ENCODE peak calls at places on chromosome 15, in five cellular contexts. One of them, this sample, is unnamed.

GRCh38 chr15:88419830-88420229 is 47.4 kb downstream of the MRPL46 start:
- DNase-seq in A549: peak
- DNase-seq in upper lobe of right lung: no peak
- DNase-seq in tibial artery: no peak
- DNase-seq in CD8-positive, alpha-beta T cell: no peak
- DNase-seq in this sample: no peak

GRCh38 chr15:92672102-92672501 is 16.5 kb upstream of the FAM174B start:
- DNase-seq in A549: no peak
- DNase-seq in upper lobe of right lung: no peak
- DNase-seq in tibial artery: no peak
- DNase-seq in CD8-positive, alpha-beta T cell: no peak
- DNase-seq in this sample: no peak

GRCh38 chr15:72445426-72445825 is 28.7 kb upstream of the ARIH1 start:
- DNase-seq in A549: no peak
- DNase-seq in upper lobe of right lung: no peak
- DNase-seq in tibial artery: no peak
- DNase-seq in CD8-positive, alpha-beta T cell: no peak
- DNase-seq in this sample: no peak

GRCh38 chr15:70281811-70282307 is 184.1 kb upstream of the TLE3 start:
- DNase-seq in A549: no peak
- DNase-seq in upper lobe of right lung: peak
- DNase-seq in tibial artery: peak
- DNase-seq in CD8-positive, alpha-beta T cell: no peak
- DNase-seq in this sample: no peak

GRCh38 chr15:72339777-72340177 is 19.8 kb upstream of the CELF6 start:
- DNase-seq in A549: peak
- DNase-seq in upper lobe of right lung: no peak
- DNase-seq in tibial artery: no peak
- DNase-seq in CD8-positive, alpha-beta T cell: no peak
- DNase-seq in this sample: no peak

GRCh38 chr15:61682891-61683500 is 377.3 kb downstream of the VPS13C start:
- DNase-seq in A549: no peak
- DNase-seq in upper lobe of right lung: no peak
- DNase-seq in tibial artery: no peak
- DNase-seq in CD8-positive, alpha-beta T cell: no peak
- DNase-seq in this sample: no peak

GRCh38 chr15:41695750-41696436 is 35.7 kb downstream of the MGA start:
- DNase-seq in A549: peak
- DNase-seq in upper lobe of right lung: no peak
- DNase-seq in tibial artery: no peak
- DNase-seq in CD8-positive, alpha-beta T cell: peak
- DNase-seq in this sample: no peak

GRCh38 chr15:88890495-88890894 is 4.8 kb downstream of the HAPLN3 start:
- DNase-seq in A549: no peak
- DNase-seq in upper lobe of right lung: no peak
- DNase-seq in tibial artery: no peak
- DNase-seq in CD8-positive, alpha-beta T cell: no peak
- DNase-seq in this sample: no peak

GRCh38 chr15:31435256-31435781 is 108.7 kb downstream of the KLF13 start:
- DNase-seq in A549: peak
- DNase-seq in upper lobe of right lung: peak
- DNase-seq in tibial artery: peak
- DNase-seq in CD8-positive, alpha-beta T cell: peak
- DNase-seq in this sample: peak

GRCh38 chr15:35443376-35443775 is 102.6 kb downstream of the DPH6 start:
- DNase-seq in A549: no peak
- DNase-seq in upper lobe of right lung: no peak
- DNase-seq in tibial artery: no peak
- DNase-seq in CD8-positive, alpha-beta T cell: no peak
- DNase-seq in this sample: no peak

GRCh38 chr15:48940508-48940907 is 23.2 kb downstream of the SHC4 start:
- DNase-seq in A549: peak
- DNase-seq in upper lobe of right lung: no peak
- DNase-seq in tibial artery: no peak
- DNase-seq in CD8-positive, alpha-beta T cell: no peak
- DNase-seq in this sample: no peak

GRCh38 chr15:73052679-73053397 is 575 bp downstream of the NEO1 start:
- DNase-seq in A549: peak
- DNase-seq in upper lobe of right lung: peak
- DNase-seq in tibial artery: peak
- DNase-seq in CD8-positive, alpha-beta T cell: no peak
- DNase-seq in this sample: peak

GRCh38 chr15:87293016-87293415 is 963.5 kb downstream of the NTRK3 start:
- DNase-seq in A549: no peak
- DNase-seq in upper lobe of right lung: no peak
- DNase-seq in tibial artery: no peak
- DNase-seq in CD8-positive, alpha-beta T cell: no peak
- DNase-seq in this sample: no peak

GRCh38 chr15:71691700-71692417 is 118.5 kb upstream of the NR2E3 start:
- DNase-seq in A549: no peak
- DNase-seq in upper lobe of right lung: no peak
- DNase-seq in tibial artery: no peak
- DNase-seq in CD8-positive, alpha-beta T cell: no peak
- DNase-seq in this sample: no peak

GRCh38 chr15:80920271-80920699 is 69.3 kb downstream of the MESD start:
- DNase-seq in A549: no peak
- DNase-seq in upper lobe of right lung: no peak
- DNase-seq in tibial artery: no peak
- DNase-seq in CD8-positive, alpha-beta T cell: no peak
- DNase-seq in this sample: no peak

GRCh38 chr15:42384597-42384996 is 25.3 kb downstream of the CAPN3 start:
- DNase-seq in A549: no peak
- DNase-seq in upper lobe of right lung: no peak
- DNase-seq in tibial artery: no peak
- DNase-seq in CD8-positive, alpha-beta T cell: no peak
- DNase-seq in this sample: no peak

GRCh38 chr15:20280933-20281463 is 260.6 kb downstream of the GOLGA6L6 start:
- DNase-seq in A549: no peak
- DNase-seq in upper lobe of right lung: no peak
- DNase-seq in tibial artery: no peak
- DNase-seq in CD8-positive, alpha-beta T cell: no peak
- DNase-seq in this sample: peak

GRCh38 chr15:38690737-38691332 is 126.2 kb upstream of the RASGRP1 start:
- DNase-seq in A549: peak
- DNase-seq in upper lobe of right lung: no peak
- DNase-seq in tibial artery: peak
- DNase-seq in CD8-positive, alpha-beta T cell: peak
- DNase-seq in this sample: peak

DNA sequence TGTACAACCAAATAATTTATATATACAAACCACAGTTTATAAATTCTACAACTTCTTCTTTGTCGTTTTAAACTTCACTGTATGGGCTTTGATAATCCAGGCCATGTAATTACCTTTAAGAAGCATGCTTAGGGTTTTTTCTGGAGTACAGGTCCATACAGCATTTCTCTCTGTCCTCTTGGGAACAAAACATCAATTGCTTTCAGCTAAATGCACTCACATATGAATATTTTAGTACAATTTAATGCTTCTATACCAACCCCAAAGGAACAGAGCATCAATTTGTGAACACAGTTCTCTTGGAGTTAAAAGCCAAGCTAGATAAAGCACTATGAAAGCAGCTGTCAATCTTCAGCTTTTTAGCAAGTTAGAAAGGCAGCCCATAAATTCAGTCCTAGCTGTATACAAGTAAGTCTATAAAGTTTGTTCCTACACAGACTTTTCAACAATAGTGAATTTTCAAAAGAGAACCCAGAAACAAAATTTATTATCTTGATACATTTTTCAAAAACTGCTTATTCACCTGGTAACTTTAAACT is 66.1 kb downstream of the ETFA start:
- DNase-seq in A549: no peak
- DNase-seq in upper lobe of right lung: no peak
- DNase-seq in tibial artery: no peak
- DNase-seq in CD8-positive, alpha-beta T cell: no peak
- DNase-seq in this sample: no peak
- H3K27ac ChIP-seq in A549: no peak
- H3K27ac ChIP-seq in upper lobe of right lung: no peak
- H3K27ac ChIP-seq in tibial artery: no peak
- H3K27ac ChIP-seq in CD8-positive, alpha-beta T cell: no peak
- H3K27ac ChIP-seq in this sample: no peak

GRCh38 chr15:74725845-74726773 is 781 bp upstream of the CYP1A1 start:
- DNase-seq in A549: peak
- DNase-seq in upper lobe of right lung: peak
- DNase-seq in tibial artery: no peak
- DNase-seq in CD8-positive, alpha-beta T cell: no peak
- DNase-seq in this sample: peak

GRCh38 chr15:74727727-74728126 is 2.4 kb upstream of the CYP1A1 start:
- DNase-seq in A549: no peak
- DNase-seq in upper lobe of right lung: no peak
- DNase-seq in tibial artery: no peak
- DNase-seq in CD8-positive, alpha-beta T cell: no peak
- DNase-seq in this sample: no peak

GRCh38 chr15:74725241-74725774 is at the start of gene CYP1A1:
- DNase-seq in A549: no peak
- DNase-seq in upper lobe of right lung: peak
- DNase-seq in tibial artery: no peak
- DNase-seq in CD8-positive, alpha-beta T cell: no peak
- DNase-seq in this sample: peak

GRCh38 chr15:74724570-74725240 is 623 bp downstream of the CYP1A1 start:
- DNase-seq in A549: no peak
- DNase-seq in upper lobe of right lung: no peak
- DNase-seq in tibial artery: no peak
- DNase-seq in CD8-positive, alpha-beta T cell: no peak
- DNase-seq in this sample: no peak

GRCh38 chr15:74726774-74727164 is 1.4 kb upstream of the CYP1A1 start:
- DNase-seq in A549: no peak
- DNase-seq in upper lobe of right lung: no peak
- DNase-seq in tibial artery: no peak
- DNase-seq in CD8-positive, alpha-beta T cell: no peak
- DNase-seq in this sample: no peak
- H3K4me3 ChIP-seq in A549: peak
- H3K4me3 ChIP-seq in upper lobe of right lung: peak
- H3K4me3 ChIP-seq in tibial artery: peak
- H3K4me3 ChIP-seq in CD8-positive, alpha-beta T cell: peak
- H3K4me3 ChIP-seq in this sample: peak

DNA sequence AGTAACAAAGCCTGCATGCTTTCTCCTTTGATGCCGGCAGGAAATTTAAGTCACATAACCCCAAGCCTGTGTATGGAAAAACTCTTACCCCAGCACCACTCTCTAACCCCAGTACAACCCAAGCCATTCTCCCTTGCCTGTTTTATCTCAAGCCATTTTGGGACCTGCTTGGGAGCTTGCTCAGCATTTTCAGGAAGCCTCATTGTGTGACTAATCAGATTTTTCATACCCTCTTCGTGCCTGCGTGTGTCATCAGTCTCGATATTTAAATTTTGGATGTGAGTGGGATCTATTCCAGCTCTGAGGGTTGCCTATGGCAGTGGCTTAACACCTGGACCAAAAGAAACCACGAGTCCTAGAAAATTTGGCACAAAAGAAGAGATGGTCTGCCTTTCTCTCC is 426.2 kb downstream of the SQOR start:
- DNase-seq in A549: no peak
- DNase-seq in upper lobe of right lung: no peak
- DNase-seq in tibial artery: no peak
- DNase-seq in CD8-positive, alpha-beta T cell: no peak
- DNase-seq in this sample: no peak
- TF ChIP-seq CTCF in A549: no peak
- TF ChIP-seq CTCF in upper lobe of right lung: no peak
- TF ChIP-seq CTCF in tibial artery: no peak
- TF ChIP-seq CTCF in CD8-positive, alpha-beta T cell: no peak
- TF ChIP-seq CTCF in this sample: no peak

GRCh38 chr15:74869372-74869725 is 3.8 kb downstream of the SCAMP2 start:
- DNase-seq in A549: no peak
- DNase-seq in upper lobe of right lung: no peak
- DNase-seq in tibial artery: no peak
- DNase-seq in CD8-positive, alpha-beta T cell: no peak
- DNase-seq in this sample: no peak

GRCh38 chr15:74872702-74873035 is 496 bp downstream of the SCAMP2 start:
- DNase-seq in A549: no peak
- DNase-seq in upper lobe of right lung: no peak
- DNase-seq in tibial artery: no peak
- DNase-seq in CD8-positive, alpha-beta T cell: no peak
- DNase-seq in this sample: no peak

GRCh38 chr15:74867562-74868458 is 5.4 kb downstream of the SCAMP2 start:
- DNase-seq in A549: no peak
- DNase-seq in upper lobe of right lung: no peak
- DNase-seq in tibial artery: no peak
- DNase-seq in CD8-positive, alpha-beta T cell: no peak
- DNase-seq in this sample: no peak

GRCh38 chr15:74870496-74871213 is 2.5 kb downstream of the SCAMP2 start:
- DNase-seq in A549: no peak
- DNase-seq in upper lobe of right lung: no peak
- DNase-seq in tibial artery: no peak
- DNase-seq in CD8-positive, alpha-beta T cell: no peak
- DNase-seq in this sample: no peak

DNA sequence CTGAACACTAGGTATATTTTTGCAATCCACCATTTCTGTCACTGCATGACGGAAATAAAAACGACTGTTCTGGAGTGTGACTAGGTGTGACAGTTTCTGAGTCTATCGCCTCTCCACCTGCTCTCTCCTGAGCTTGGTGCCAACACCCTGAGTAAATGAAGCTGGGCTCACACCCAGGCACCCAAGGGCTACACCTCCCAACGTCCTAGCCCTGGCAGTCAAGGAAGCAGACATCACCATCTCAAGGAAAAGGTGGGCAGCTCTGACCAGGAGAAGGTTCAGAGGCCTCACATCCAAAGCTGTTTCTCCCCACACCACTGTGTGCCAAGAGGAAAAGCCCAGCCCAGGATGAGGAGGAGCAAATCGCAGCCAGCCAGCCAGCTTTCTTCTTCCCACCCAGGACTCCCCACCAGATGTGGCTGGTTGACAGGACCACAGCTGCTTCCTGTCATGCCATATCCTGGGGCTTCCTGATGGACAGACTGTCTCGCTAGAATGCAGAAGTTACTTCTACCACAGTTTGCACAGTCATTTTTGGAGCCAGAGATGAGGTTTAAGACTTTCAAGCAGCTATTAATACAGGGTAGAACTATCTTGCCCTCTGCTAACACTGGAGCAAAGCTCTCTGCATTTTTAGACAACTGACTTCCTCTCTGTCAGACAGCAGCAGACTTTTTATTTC is 3.3 kb downstream of the SCAMP2 start:
- DNase-seq in A549: no peak
- DNase-seq in upper lobe of right lung: peak
- DNase-seq in tibial artery: peak
- DNase-seq in CD8-positive, alpha-beta T cell: no peak
- DNase-seq in this sample: peak
- H3K27ac ChIP-seq in A549: no peak
- H3K27ac ChIP-seq in upper lobe of right lung: peak
- H3K27ac ChIP-seq in tibial artery: peak
- H3K27ac ChIP-seq in CD8-positive, alpha-beta T cell: peak
- H3K27ac ChIP-seq in this sample: peak

DNA sequence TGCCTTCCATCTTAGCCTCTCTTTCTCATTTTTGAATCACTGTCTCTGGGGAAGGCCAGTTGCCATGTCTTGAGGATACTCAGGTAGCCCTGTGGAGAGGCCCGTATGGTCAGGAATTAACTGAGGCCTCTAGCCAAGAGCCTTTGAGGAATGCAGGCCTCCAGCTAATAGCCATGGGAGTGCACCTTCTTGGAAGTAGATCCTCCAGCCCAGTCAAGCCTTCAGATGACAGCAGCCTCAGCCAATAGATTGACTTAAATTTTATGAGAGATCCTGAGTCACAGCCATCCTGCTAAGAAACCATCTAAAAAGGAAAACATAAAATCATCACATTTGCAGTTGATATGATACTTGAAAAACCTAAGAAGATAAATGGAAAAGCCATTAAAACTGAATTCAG is 112.5 kb upstream of the BNIP2 start:
- DNase-seq in A549: no peak
- DNase-seq in upper lobe of right lung: no peak
- DNase-seq in tibial artery: no peak
- DNase-seq in CD8-positive, alpha-beta T cell: no peak
- DNase-seq in this sample: no peak
- H3K4me3 ChIP-seq in A549: no peak
- H3K4me3 ChIP-seq in upper lobe of right lung: no peak
- H3K4me3 ChIP-seq in tibial artery: no peak
- H3K4me3 ChIP-seq in CD8-positive, alpha-beta T cell: no peak
- H3K4me3 ChIP-seq in this sample: no peak

GRCh38 chr15:29821416-29822099 is 710 bp downstream of the TJP1 start:
- DNase-seq in A549: peak
- DNase-seq in upper lobe of right lung: peak
- DNase-seq in tibial artery: peak
- DNase-seq in CD8-positive, alpha-beta T cell: no peak
- DNase-seq in this sample: no peak
- TF ChIP-seq CTCF in A549: no peak
- TF ChIP-seq CTCF in upper lobe of right lung: no peak
- TF ChIP-seq CTCF in tibial artery: no peak
- TF ChIP-seq CTCF in CD8-positive, alpha-beta T cell: no peak
- TF ChIP-seq CTCF in this sample: no peak